ENCODE peak calls at places on chromosome 20, in four cellular contexts. One of them, this sample, is unnamed. For H3K27me3, the result is how much of the 10 kb centered on the place peaks cover.

GRCh38 chr20:26169506-26169905 is 472.9 kb upstream of the ZNF337 start:
- DNase-seq in colonic mucosa: no peak
- DNase-seq in Panc1: no peak
- DNase-seq in stomach: no peak
- DNase-seq in this sample: no peak

GRCh38 chr20:25336561-25337422 is 53.8 kb downstream of the ABHD12 start:
- DNase-seq in stomach: no peak
- DNase-seq in colonic mucosa: no peak
- DNase-seq in Panc1: no peak
- DNase-seq in this sample: peak

GRCh38 chr20:7629880-7630279 is 310.4 kb downstream of the HAO1 start:
- DNase-seq in colonic mucosa: no peak
- DNase-seq in stomach: no peak
- DNase-seq in Panc1: no peak
- DNase-seq in this sample: no peak

GRCh38 chr20:1322511-1323245 is 6.3 kb downstream of the SDCBP2 start:
- DNase-seq in Panc1: no peak
- DNase-seq in stomach: no peak
- DNase-seq in colonic mucosa: no peak
- DNase-seq in this sample: peak

GRCh38 chr20:2692036-2692885 is at the start of gene EBF4:
- DNase-seq in colonic mucosa: no peak
- DNase-seq in Panc1: no peak
- DNase-seq in stomach: peak
- DNase-seq in this sample: no peak

GRCh38 chr20:13458860-13459451 is 179.8 kb downstream of the TASP1 start:
- DNase-seq in Panc1: peak
- DNase-seq in colonic mucosa: peak
- DNase-seq in stomach: no peak
- DNase-seq in this sample: no peak

GRCh38 chr20:22617160-22617559 is 32.8 kb upstream of the FOXA2 start:
- DNase-seq in colonic mucosa: peak
- DNase-seq in stomach: peak
- DNase-seq in Panc1: no peak
- DNase-seq in this sample: no peak

GRCh38 chr20:20712004-20712473 is 405 bp downstream of the RALGAPA2 start:
- DNase-seq in colonic mucosa: no peak
- DNase-seq in Panc1: no peak
- DNase-seq in stomach: peak
- DNase-seq in this sample: no peak

GRCh38 chr20:38315290-38315966 is 11.5 kb downstream of the BPI start:
- DNase-seq in colonic mucosa: no peak
- DNase-seq in Panc1: no peak
- DNase-seq in stomach: no peak
- DNase-seq in this sample: no peak

GRCh38 chr20:58497076-58497665 is 18.0 kb downstream of the APCDD1L start:
- DNase-seq in stomach: no peak
- DNase-seq in Panc1: no peak
- DNase-seq in colonic mucosa: no peak
- DNase-seq in this sample: no peak

GRCh38 chr20:12171927-12172581 is 254.4 kb downstream of the BTBD3 start:
- DNase-seq in Panc1: no peak
- DNase-seq in colonic mucosa: no peak
- DNase-seq in stomach: no peak
- DNase-seq in this sample: no peak

GRCh38 chr20:47859255-47859654 is 74.0 kb upstream of the SULF2 start:
- DNase-seq in Panc1: no peak
- DNase-seq in stomach: no peak
- DNase-seq in colonic mucosa: no peak
- DNase-seq in this sample: no peak

GRCh38 chr20:45853484-45853883 is 3.7 kb downstream of the ACOT8 start:
- DNase-seq in colonic mucosa: no peak
- DNase-seq in stomach: no peak
- DNase-seq in Panc1: no peak
- DNase-seq in this sample: no peak

GRCh38 chr20:61120595-61121515 is 131.2 kb upstream of the CDH4 start:
- DNase-seq in Panc1: no peak
- DNase-seq in colonic mucosa: peak
- DNase-seq in stomach: no peak
- DNase-seq in this sample: peak

GRCh38 chr20:49318091-49318429 is 40.2 kb upstream of the ZNFX1 start:
- DNase-seq in colonic mucosa: no peak
- DNase-seq in Panc1: no peak
- DNase-seq in stomach: no peak
- DNase-seq in this sample: no peak

GRCh38 chr20:49320460-49320859 is 42.6 kb upstream of the ZNFX1 start:
- DNase-seq in stomach: no peak
- DNase-seq in colonic mucosa: no peak
- DNase-seq in Panc1: no peak
- DNase-seq in this sample: no peak

GRCh38 chr20:49316704-49317103 is 38.8 kb upstream of the ZNFX1 start:
- DNase-seq in Panc1: no peak
- DNase-seq in colonic mucosa: no peak
- DNase-seq in stomach: no peak
- DNase-seq in this sample: no peak

GRCh38 chr20:49319204-49319809 is 41.5 kb upstream of the ZNFX1 start:
- DNase-seq in colonic mucosa: no peak
- DNase-seq in Panc1: no peak
- DNase-seq in stomach: no peak
- DNase-seq in this sample: no peak

DNA sequence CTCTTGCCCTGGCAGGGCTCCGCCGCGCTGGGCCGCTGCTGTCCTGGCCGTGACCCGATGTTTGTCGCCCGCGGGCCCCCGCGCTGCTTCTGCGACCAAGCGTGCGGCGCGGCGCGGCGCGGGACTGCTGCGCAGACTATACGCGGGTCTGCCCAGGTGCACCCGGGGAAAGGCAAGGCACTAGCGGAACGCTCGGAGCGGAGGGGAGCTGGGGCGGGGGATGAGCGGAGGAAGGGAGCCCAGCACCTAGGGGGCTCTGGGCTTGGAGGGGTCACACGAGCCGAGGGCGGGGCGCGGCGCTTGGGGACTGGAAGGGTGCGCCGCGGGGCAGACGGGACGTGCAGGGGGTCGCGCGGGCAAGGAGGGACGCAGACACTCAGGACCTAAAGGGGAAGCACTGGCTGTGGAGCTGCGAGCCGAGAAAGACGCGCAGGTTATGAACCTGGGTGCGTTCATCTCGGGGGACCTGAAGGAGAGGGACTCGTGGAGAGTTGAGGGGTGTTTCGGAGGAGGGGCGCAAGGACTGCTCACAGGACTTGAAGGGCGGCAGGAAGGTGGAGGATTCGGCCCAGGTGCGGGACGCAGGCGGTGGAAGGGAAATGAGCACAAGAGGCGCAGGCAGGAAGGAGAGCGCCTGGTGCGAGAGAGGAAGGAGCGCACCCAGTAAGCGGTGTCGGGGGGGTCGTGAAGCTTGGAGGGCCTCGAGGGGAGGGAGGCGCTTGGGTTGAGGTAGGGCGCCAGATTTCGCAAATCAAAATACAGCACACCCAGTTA is 40.8 kb upstream of the ZNFX1 start:
- DNase-seq in Panc1: no peak
- DNase-seq in stomach: no peak
- DNase-seq in colonic mucosa: no peak
- DNase-seq in this sample: no peak
- H3K27me3 ChIP-seq in Panc1: under half
- H3K27me3 ChIP-seq in stomach: under half
- H3K27me3 ChIP-seq in colonic mucosa: under half
- H3K27me3 ChIP-seq in this sample: under half

GRCh38 chr20:40291483-40291882 is 397.6 kb downstream of the MAFB start:
- DNase-seq in stomach: no peak
- DNase-seq in colonic mucosa: no peak
- DNase-seq in Panc1: no peak
- DNase-seq in this sample: no peak
- H3K27ac ChIP-seq in stomach: no peak
- H3K27ac ChIP-seq in colonic mucosa: no peak
- H3K27ac ChIP-seq in Panc1: no peak
- H3K27ac ChIP-seq in this sample: no peak

DNA sequence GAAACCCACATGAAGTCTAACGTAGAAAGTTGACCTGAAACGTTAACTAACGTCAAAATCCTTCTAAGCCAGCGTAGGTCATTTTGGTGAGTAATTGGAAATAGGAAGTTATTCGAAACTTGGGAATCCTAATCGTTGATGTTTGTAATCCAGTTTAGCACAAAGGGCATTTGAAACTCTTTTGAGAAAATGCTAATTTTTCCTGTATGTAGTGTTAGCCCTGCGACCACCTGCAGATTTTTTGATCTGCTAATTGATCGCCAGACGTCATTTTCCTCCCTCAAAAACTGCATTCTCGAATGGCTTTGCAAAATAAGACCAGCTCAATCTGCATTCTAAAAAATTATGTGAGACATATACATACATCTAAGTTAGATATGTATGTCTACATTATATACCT is 2.7 kb downstream of the SALL4 start:
- DNase-seq in colonic mucosa: no peak
- DNase-seq in stomach: no peak
- DNase-seq in Panc1: no peak
- DNase-seq in this sample: no peak
- H3K27me3 ChIP-seq in colonic mucosa: under half
- H3K27me3 ChIP-seq in stomach: under half
- H3K27me3 ChIP-seq in Panc1: under half
- H3K27me3 ChIP-seq in this sample: under half

DNA sequence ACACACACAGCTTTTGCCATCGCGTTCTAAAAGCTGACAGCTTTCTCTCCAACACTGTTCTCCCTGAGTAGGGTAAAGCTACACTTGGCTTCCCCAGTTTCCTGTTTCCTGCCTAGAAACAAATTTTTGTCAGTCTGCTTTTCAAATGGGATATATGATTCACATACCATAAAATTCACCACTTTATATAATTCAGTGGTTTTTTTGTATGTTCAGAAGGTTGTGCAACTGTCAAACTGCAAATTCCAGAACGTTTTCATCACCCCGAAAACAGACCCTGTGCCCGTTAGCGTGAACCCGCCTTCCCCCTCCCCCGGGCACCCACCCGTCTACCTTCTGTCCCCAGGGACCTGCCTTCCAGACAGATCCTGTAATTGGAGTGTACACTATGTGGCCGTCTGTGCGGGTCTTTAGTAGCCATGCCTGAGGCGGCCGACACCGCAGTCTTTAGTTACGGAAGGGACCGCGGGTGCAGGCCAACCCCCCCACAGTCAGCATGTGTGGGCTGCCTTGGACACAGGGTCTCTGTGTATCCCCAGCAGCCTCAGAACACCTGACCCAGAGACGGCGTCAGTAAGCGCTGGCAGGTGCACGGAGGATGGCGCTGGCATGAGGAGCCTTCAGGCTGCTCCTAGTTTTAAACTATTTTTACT is 16.6 kb downstream of the HRH3 start:
- DNase-seq in colonic mucosa: no peak
- DNase-seq in stomach: no peak
- DNase-seq in Panc1: no peak
- DNase-seq in this sample: no peak
- H3K27ac ChIP-seq in colonic mucosa: no peak
- H3K27ac ChIP-seq in stomach: no peak
- H3K27ac ChIP-seq in Panc1: no peak
- H3K27ac ChIP-seq in this sample: no peak

DNA sequence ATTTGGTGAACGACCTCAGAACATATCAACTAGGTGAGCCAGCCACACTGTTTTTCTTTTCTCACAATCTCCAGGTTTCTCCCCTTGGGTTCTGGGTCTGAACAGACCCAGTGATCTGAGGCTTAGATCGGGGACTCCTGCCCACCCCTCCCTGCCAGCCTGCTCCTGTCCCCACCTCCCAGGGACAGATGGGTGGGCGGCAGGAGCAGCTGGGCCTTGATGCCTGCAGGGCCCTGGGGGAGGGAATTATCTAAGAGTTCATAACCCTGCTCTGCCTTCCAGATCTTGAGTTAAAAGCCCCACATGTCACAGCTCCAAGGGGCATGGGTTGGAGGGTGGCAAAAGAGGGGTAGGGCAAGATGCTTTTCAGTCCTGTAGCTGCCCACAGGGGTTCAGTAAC is 5.2 kb upstream of the XKR7 start:
- DNase-seq in Panc1: no peak
- DNase-seq in stomach: no peak
- DNase-seq in colonic mucosa: no peak
- DNase-seq in this sample: no peak
- H3K27me3 ChIP-seq in Panc1: under half
- H3K27me3 ChIP-seq in stomach: under half
- H3K27me3 ChIP-seq in colonic mucosa: under half
- H3K27me3 ChIP-seq in this sample: half or more

This sample was measured in breast epithelium.